ENCODE peak calls at places on chromosome 6, in ten cellular contexts. W, L, U, A, Q, R, G, V, Y and M are unnamed samples.

GRCh38 chr6:152380351-152380767 is 256.8 kb downstream of the SYNE1 start:
- DNase-seq in W (no peak), L (no peak), U (no peak), A (peak), Q (no peak), R (peak), G (no peak), V (no peak), Y (no peak), M (no peak)

GRCh38 chr6:139973602-139974373 is 599.3 kb upstream of the CITED2 start:
- DNase-seq in W (no peak), L (no peak), U (no peak), A (peak), Q (no peak), R (peak), G (no peak), V (no peak), Y (no peak), M (no peak)

GRCh38 chr6:46985943-46986342 is 56.2 kb downstream of the ADGRF1 start:
- DNase-seq in W (no peak), L (no peak), U (no peak), A (peak), Q (no peak), R (no peak), G (no peak), V (no peak), Y (no peak), M (no peak)

GRCh38 chr6:83592770-83593394 is 80.5 kb downstream of the PRSS35 start:
- DNase-seq in W (peak), L (no peak), U (no peak), A (no peak), Q (no peak), R (peak), G (no peak), V (no peak), Y (no peak), M (peak)

GRCh38 chr6:30327232-30327746 is 562 bp downstream of the TRIM39 start:
- DNase-seq in W (no peak), L (no peak), U (no peak), A (no peak), Q (no peak), R (no peak), G (no peak), V (no peak), Y (no peak), M (no peak)

GRCh38 chr6:30163090-30163917 is at the start of gene TRIM15:
- DNase-seq in W (no peak), L (no peak), U (no peak), A (no peak), Q (no peak), R (no peak), G (no peak), V (no peak), Y (peak), M (peak)

GRCh38 chr6:151313060-151313459 is 73.3 kb downstream of the AKAP12 start:
- DNase-seq in W (no peak), L (no peak), U (no peak), A (peak), Q (no peak), R (no peak), G (no peak), V (no peak), Y (no peak), M (peak)

GRCh38 chr6:125188037-125188436 is 34.5 kb downstream of the TPD52L1 start:
- DNase-seq in W (no peak), L (no peak), U (no peak), A (no peak), Q (no peak), R (no peak), G (no peak), V (no peak), Y (no peak), M (no peak)

GRCh38 chr6:44223471-44224153 is at the start of gene SLC29A1:
- DNase-seq in W (no peak), L (no peak), U (peak), A (no peak), Q (peak), R (peak), G (peak), V (no peak), Y (peak), M (peak)

GRCh38 chr6:11143394-11144371 is 32.2 kb upstream of the ERVFRD-1 start:
- DNase-seq in W (no peak), L (peak), U (no peak), A (peak), Q (no peak), R (peak), G (no peak), V (no peak), Y (no peak), M (no peak)

GRCh38 chr6:168428052-168428829 is 12.7 kb upstream of the SMOC2 start:
- DNase-seq in W (no peak), L (no peak), U (no peak), A (no peak), Q (no peak), R (no peak), G (no peak), V (no peak), Y (no peak), M (no peak)

GRCh38 chr6:328184-328670 is 35.9 kb downstream of the DUSP22 start:
- DNase-seq in W (no peak), L (no peak), U (no peak), A (peak), Q (no peak), R (peak), G (no peak), V (no peak), Y (no peak), M (no peak)

GRCh38 chr6:41274291-41274690 is 12.2 kb downstream of the TREM1 start:
- DNase-seq in W (no peak), L (no peak), U (no peak), A (no peak), Q (no peak), R (no peak), G (no peak), V (no peak), Y (no peak), M (no peak)

GRCh38 chr6:39792501-39793450 is 600 bp downstream of the DAAM2 start:
- DNase-seq in W (no peak), L (no peak), U (peak), A (no peak), Q (no peak), R (no peak), G (no peak), V (no peak), Y (no peak), M (peak)

GRCh38 chr6:128463942-128464341 is 56.5 kb downstream of the PTPRK start:
- DNase-seq in W (no peak), L (no peak), U (no peak), A (peak), Q (no peak), R (no peak), G (no peak), V (no peak), Y (no peak), M (no peak)

GRCh38 chr6:42400031-42400760 is 51.5 kb downstream of the TRERF1 start:
- DNase-seq in W (no peak), L (no peak), U (no peak), A (no peak), Q (no peak), R (no peak), G (no peak), V (no peak), Y (no peak), M (no peak)

GRCh38 chr6:11493979-11494378 is 43.6 kb upstream of the TMEM170B start:
- DNase-seq in W (no peak), L (no peak), U (no peak), A (no peak), Q (no peak), R (no peak), G (no peak), V (no peak), Y (no peak), M (no peak)

GRCh38 chr6:141103246-141103645 is 1029.5 kb upstream of the GJE1 start:
- DNase-seq in W (no peak), L (no peak), U (no peak), A (no peak), Q (no peak), R (peak), G (no peak), V (no peak), Y (no peak), M (no peak)

GRCh38 chr6:143449731-143450452 is 603 bp downstream of the ADAT2 start:
- DNase-seq in W (no peak), L (no peak), U (peak), A (peak), Q (no peak), R (peak), G (peak), V (no peak), Y (peak), M (peak)

GRCh38 chr6:162907876-162908481 is 180.2 kb downstream of the PACRG start:
- DNase-seq in W (peak), L (no peak), U (no peak), A (peak), Q (no peak), R (no peak), G (no peak), V (no peak), Y (no peak), M (no peak)

GRCh38 chr6:159104163-159104885 is 59.5 kb upstream of the TAGAP start:
- DNase-seq in W (peak), L (no peak), U (peak), A (peak), Q (no peak), R (peak), G (peak), V (no peak), Y (peak), M (peak)

GRCh38 chr6:158290659-158291058 is 21.6 kb upstream of the TULP4 start:
- DNase-seq in W (no peak), L (no peak), U (no peak), A (no peak), Q (no peak), R (no peak), G (peak), V (no peak), Y (peak), M (no peak)

GRCh38 chr6:17847203-17847602 is 140.2 kb downstream of the KIF13A start:
- DNase-seq in W (no peak), L (no peak), U (no peak), A (no peak), Q (no peak), R (no peak), G (no peak), V (no peak), Y (no peak), M (peak)

GRCh38 chr6:10613077-10613476 is 81.3 kb downstream of the C6orf52 start:
- DNase-seq in W (no peak), L (no peak), U (no peak), A (no peak), Q (no peak), R (no peak), G (no peak), V (no peak), Y (no peak), M (no peak)

GRCh38 chr6:85400331-85400730 is 49.6 kb upstream of the NT5E start:
- DNase-seq in W (no peak), L (no peak), U (no peak), A (no peak), Q (no peak), R (no peak), G (no peak), V (no peak), Y (no peak), M (no peak)

GRCh38 chr6:10084276-10084993 is 330.4 kb downstream of the TFAP2A start:
- DNase-seq in W (no peak), L (no peak), U (no peak), A (no peak), Q (no peak), R (no peak), G (no peak), V (no peak), Y (no peak), M (peak)

GRCh38 chr6:42268835-42269204 is 51.2 kb upstream of the MRPS10 start:
- DNase-seq in W (no peak), L (no peak), U (no peak), A (no peak), Q (no peak), R (no peak), G (no peak), V (no peak), Y (no peak), M (no peak)

GRCh38 chr6:43478008-43478372 is 620 bp downstream of the TJAP1 start:
- DNase-seq in W (no peak), L (no peak), U (no peak), A (no peak), Q (no peak), R (no peak), G (no peak), V (no peak), Y (no peak), M (no peak)

GRCh38 chr6:54194067-54194466 is 82.8 kb downstream of the MLIP start:
- DNase-seq in W (peak), L (no peak), U (no peak), A (peak), Q (no peak), R (peak), G (no peak), V (no peak), Y (no peak), M (no peak)

GRCh38 chr6:13177617-13178506 is 150.5 kb downstream of the TBC1D7 start:
- DNase-seq in W (no peak), L (no peak), U (no peak), A (peak), Q (no peak), R (no peak), G (no peak), V (no peak), Y (no peak), M (no peak)

GRCh38 chr6:37807656-37808055 is 11.9 kb upstream of the ZFAND3 start:
- DNase-seq in W (no peak), L (no peak), U (peak), A (no peak), Q (no peak), R (peak), G (no peak), V (no peak), Y (no peak), M (peak)

GRCh38 chr6:157198425-157199279 is 124.7 kb downstream of the TMEM242 start:
- DNase-seq in W (no peak), L (no peak), U (no peak), A (no peak), Q (no peak), R (no peak), G (no peak), V (no peak), Y (no peak), M (no peak)